ENCODE peak calls at places on chromosome 20, in ten cellular contexts. W is left ventricle myocardium inferior, G is HCT116, F is pancreas, M is fibroblast of pulmonary artery, S is heart right ventricle, T is bronchial epithelial cell, L is transverse colon, X is hepatocyte, I is AG09319. H is an unnamed sample.

GRCh38 chr20:63501818-63502670 is 3.2 kb upstream of the EEF1A2 start:
- DNase-seq in T (peak), W (peak), M (no peak), X (no peak), S (peak), L (no peak), G (no peak), I (no peak), F (peak), H (peak)

GRCh38 chr20:40849456-40849855 is 160.4 kb upstream of the MAFB start:
- DNase-seq in L (no peak), X (no peak), I (no peak), F (no peak), M (no peak), G (no peak), S (no peak), T (no peak), W (no peak), H (no peak)

GRCh38 chr20:33789109-33789857 is 21.9 kb upstream of the CHMP4B start:
- DNase-seq in M (peak), G (peak), F (peak), T (peak), W (no peak), S (peak), I (peak), X (peak), L (peak), H (peak)

GRCh38 chr20:24066075-24066700 is 77.6 kb upstream of the GGTLC1 start:
- DNase-seq in S (no peak), W (no peak), L (no peak), F (no peak), X (no peak), I (no peak), T (no peak), G (no peak), M (no peak), H (no peak)

GRCh38 chr20:41234546-41234945 is 83.0 kb downstream of the ZHX3 start:
- DNase-seq in G (no peak), I (no peak), T (no peak), S (peak), X (no peak), L (no peak), W (peak), F (no peak), M (no peak), H (no peak)

GRCh38 chr20:61560361-61560853 is 308.3 kb downstream of the CDH4 start:
- DNase-seq in M (no peak), S (no peak), W (no peak), X (peak), G (no peak), T (no peak), L (peak), I (no peak), F (peak), H (peak)

GRCh38 chr20:50911030-50911429 is 20.2 kb downstream of the ADNP start:
- DNase-seq in I (peak), L (no peak), G (no peak), S (no peak), T (no peak), X (no peak), W (no peak), M (no peak), F (no peak), H (peak)

GRCh38 chr20:4717816-4718215 is 3.9 kb upstream of the PRND start:
- DNase-seq in I (no peak), G (no peak), M (no peak), F (no peak), L (no peak), S (no peak), T (peak), W (no peak), X (no peak), H (no peak)

GRCh38 chr20:31594558-31595379 is 10.3 kb upstream of the ID1 start:
- DNase-seq in G (no peak), F (no peak), L (peak), I (no peak), W (peak), T (no peak), M (no peak), X (peak), S (peak), H (no peak)

GRCh38 chr20:25532971-25533391 is 52.4 kb downstream of the NINL start:
- DNase-seq in T (no peak), M (peak), G (no peak), W (no peak), S (no peak), L (no peak), I (no peak), X (no peak), F (no peak), H (no peak)

GRCh38 chr20:23123886-23124285 is 37.8 kb upstream of the CD93 start:
- DNase-seq in S (no peak), T (peak), G (no peak), W (no peak), X (no peak), M (no peak), I (no peak), F (no peak), L (no peak), H (no peak)

GRCh38 chr20:63035284-63036185 is 28.8 kb upstream of the BHLHE23 start:
- DNase-seq in I (no peak), X (no peak), S (no peak), L (no peak), T (no peak), F (no peak), G (no peak), M (no peak), W (peak), H (no peak)

GRCh38 chr20:48766205-48766604 is 61.6 kb downstream of the PREX1 start:
- DNase-seq in L (no peak), M (no peak), T (no peak), F (no peak), G (no peak), S (no peak), X (no peak), I (no peak), W (no peak), H (no peak)

GRCh38 chr20:62878244-62879030 is 16.8 kb upstream of the TCFL5 start:
- DNase-seq in T (no peak), X (no peak), L (no peak), W (no peak), I (no peak), S (no peak), F (no peak), G (no peak), M (no peak), H (no peak)

GRCh38 chr20:3446779-3447178 is 24.0 kb upstream of the ATRN start:
- DNase-seq in G (peak), S (no peak), I (no peak), M (no peak), X (no peak), L (no peak), T (peak), W (no peak), F (no peak), H (no peak)

GRCh38 chr20:36579996-36580545 is 6.7 kb downstream of the TGIF2 start:
- DNase-seq in S (no peak), M (peak), L (no peak), G (no peak), X (peak), F (no peak), I (no peak), T (no peak), W (no peak), H (peak)

GRCh38 chr20:57653546-57653900 is 33.3 kb upstream of the ZBP1 start:
- DNase-seq in G (no peak), L (no peak), X (peak), F (no peak), M (no peak), I (no peak), W (no peak), T (no peak), S (peak), H (no peak)

GRCh38 chr20:54200487-54201267 is 7.2 kb upstream of the PFDN4 start:
- DNase-seq in M (no peak), G (no peak), F (no peak), L (peak), X (no peak), W (no peak), S (no peak), I (no peak), T (peak), H (no peak)

GRCh38 chr20:13995841-13996240 is 525 bp downstream of the MACROD2 start:
- DNase-seq in X (peak), M (no peak), L (peak), F (peak), I (no peak), W (peak), T (no peak), S (peak), G (no peak), H (no peak)

GRCh38 chr20:12173333-12173732 is 255.6 kb downstream of the BTBD3 start:
- DNase-seq in L (no peak), G (no peak), T (no peak), W (no peak), M (no peak), F (no peak), S (no peak), X (no peak), I (no peak), H (no peak)

GRCh38 chr20:47348539-47349142 is 7.9 kb downstream of the ZMYND8 start:
- DNase-seq in I (no peak), L (no peak), X (no peak), F (no peak), T (no peak), S (no peak), W (no peak), M (peak), G (no peak), H (no peak)

GRCh38 chr20:542777-543368 is 717 bp downstream of the CSNK2A1 start:
- DNase-seq in L (peak), T (no peak), G (no peak), I (no peak), W (no peak), M (no peak), X (peak), S (no peak), F (peak), H (no peak)

GRCh38 chr20:45971425-45971674 is 653 bp downstream of the ZNF335 start:
- DNase-seq in X (no peak), M (no peak), F (no peak), W (peak), S (no peak), L (no peak), I (no peak), G (no peak), T (no peak), H (no peak)
- TF ChIP-seq CTCF in X (no peak), M (no peak), F (no peak), W (no peak), S (no peak), L (no peak), I (no peak), G (no peak), T (no peak), H (no peak)

GRCh38 chr20:58838174-58838573 is 12.5 kb downstream of the GNAS-AS1 start:
- DNase-seq in L (no peak), W (no peak), F (no peak), G (no peak), M (no peak), I (no peak), T (no peak), S (no peak), X (no peak), H (no peak)
- TF ChIP-seq CTCF in L (no peak), W (no peak), F (no peak), G (no peak), M (no peak), I (no peak), T (no peak), S (no peak), X (no peak), H (no peak)

DNA sequence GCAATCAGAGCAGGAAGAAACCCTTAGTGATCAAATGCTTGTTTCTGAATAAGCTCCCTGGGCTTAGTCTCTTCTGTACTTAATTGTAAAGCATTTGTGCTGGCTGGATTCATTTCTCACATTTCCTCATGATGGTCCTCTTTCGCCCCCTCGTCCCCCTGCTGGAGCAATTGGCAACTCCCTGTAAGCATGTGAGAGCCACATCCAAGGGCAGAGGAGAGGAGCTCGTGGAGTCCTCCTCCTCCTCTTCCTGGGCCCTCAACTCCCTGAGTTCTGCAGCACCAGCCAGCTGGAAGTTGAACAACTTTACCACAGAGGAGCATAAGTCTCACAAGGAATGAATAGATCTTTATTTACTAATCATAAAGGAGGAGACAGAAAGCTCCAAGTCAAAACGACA is 12.6 kb downstream of the ANKEF1 start:
- DNase-seq in L (no peak), S (no peak), F (no peak), G (no peak), I (no peak), W (no peak), T (no peak), M (peak), X (no peak), H (no peak)
- TF ChIP-seq CTCF in L (no peak), S (no peak), F (no peak), G (peak), I (peak), W (no peak), T (peak), M (peak), X (peak), H (no peak)

DNA sequence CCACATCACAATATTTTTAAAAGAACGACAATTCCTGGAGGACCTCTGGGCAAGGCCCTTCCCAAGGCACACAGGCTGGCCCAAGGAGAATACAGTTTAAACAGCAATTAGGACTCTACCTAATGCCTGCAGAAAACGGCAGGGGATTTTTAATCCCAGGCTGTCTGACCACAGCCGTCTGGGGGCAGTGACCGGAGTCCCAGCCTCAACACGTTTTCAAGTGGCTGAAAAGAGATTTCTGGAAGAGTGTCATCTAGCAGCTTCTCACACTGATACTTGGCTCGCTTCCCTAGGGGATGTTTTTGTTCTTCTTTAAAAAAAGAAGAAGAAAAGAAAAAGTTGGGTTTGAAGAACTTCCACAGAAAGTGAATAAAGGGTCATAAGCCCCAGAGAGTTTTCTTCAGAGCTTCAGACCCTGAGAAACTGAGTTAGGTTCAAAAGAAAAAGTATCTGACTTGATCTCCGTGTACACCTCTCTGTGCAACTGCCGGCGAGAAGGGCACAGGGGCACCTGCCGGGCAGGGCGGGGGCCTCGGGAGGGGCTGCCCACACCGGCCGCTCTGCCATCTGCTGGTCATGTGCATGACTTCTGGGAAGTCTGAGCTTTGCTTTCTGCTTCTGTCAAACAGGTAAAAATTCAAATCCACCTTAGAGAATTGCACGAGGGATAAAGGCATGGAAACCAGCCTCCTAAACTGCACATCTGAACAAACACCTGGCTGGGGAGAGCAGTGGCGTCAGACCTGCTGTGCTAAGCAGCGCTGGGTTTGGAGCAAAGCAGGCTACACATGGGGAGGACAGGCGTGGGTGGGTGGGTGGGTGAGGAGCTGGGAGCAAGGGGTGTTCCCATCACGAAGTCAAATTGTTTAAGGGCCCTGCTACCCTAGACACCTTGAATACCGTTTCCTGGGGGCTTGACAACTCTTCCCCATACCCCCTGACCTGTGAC is 33.0 kb downstream of the RRBP1 start:
- DNase-seq in G (no peak), S (no peak), W (no peak), I (no peak), M (no peak), F (peak), L (peak), X (no peak), T (no peak), H (no peak)
- TF ChIP-seq CTCF in G (peak), S (peak), W (peak), I (peak), M (peak), F (peak), L (peak), X (peak), T (peak), H (peak)

DNA sequence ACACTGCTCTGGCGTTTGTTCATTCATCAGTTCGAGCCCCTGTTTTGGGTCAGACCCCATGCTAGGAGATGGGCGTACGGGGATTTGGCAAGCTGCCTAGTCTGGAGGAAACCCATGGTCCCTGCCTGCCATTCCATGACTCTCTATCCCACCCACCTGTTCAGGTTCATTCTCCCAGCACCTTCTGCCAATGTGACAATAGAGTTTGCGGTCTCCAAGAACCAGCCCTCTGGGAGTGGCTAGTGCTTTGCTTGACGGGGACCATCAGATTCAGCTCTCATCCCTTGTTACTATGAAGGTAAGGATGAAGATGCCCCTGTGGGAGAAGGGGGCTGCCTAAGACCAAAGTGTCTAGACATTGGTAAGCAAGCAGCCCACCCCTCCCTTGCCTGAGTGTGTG is 345.0 kb downstream of the PTPRT start:
- DNase-seq in F (no peak), W (no peak), S (no peak), X (no peak), I (no peak), L (no peak), G (no peak), M (no peak), T (no peak), H (no peak)
- TF ChIP-seq CTCF in F (no peak), W (no peak), S (no peak), X (no peak), I (no peak), L (no peak), G (no peak), M (no peak), T (no peak), H (no peak)

GRCh38 chr20:34988176-34988540 is 32.5 kb downstream of the MYH7B start:
- DNase-seq in X (no peak), M (peak), W (no peak), I (no peak), T (no peak), S (no peak), F (no peak), G (no peak), L (no peak), H (peak)
- TF ChIP-seq CTCF in X (no peak), M (no peak), W (no peak), I (no peak), T (no peak), S (no peak), F (no peak), G (no peak), L (no peak), H (no peak)

GRCh38 chr20:6074784-6075183 is 20.9 kb upstream of the LRRN4 start:
- DNase-seq in X (no peak), F (no peak), M (no peak), S (no peak), T (no peak), I (no peak), W (no peak), L (no peak), G (no peak), H (no peak)

GRCh38 chr20:6071162-6071695 is 17.4 kb upstream of the LRRN4 start:
- DNase-seq in X (no peak), L (no peak), W (no peak), G (no peak), F (no peak), I (no peak), T (no peak), M (no peak), S (no peak), H (no peak)

GRCh38 chr20:6069669-6070068 is 15.8 kb upstream of the LRRN4 start:
- DNase-seq in I (no peak), T (no peak), F (no peak), M (no peak), S (no peak), G (no peak), L (no peak), W (no peak), X (no peak), H (no peak)

GRCh38 chr20:6075428-6076219 is 21.8 kb upstream of the LRRN4 start:
- DNase-seq in X (peak), S (peak), G (no peak), W (peak), M (peak), T (no peak), L (no peak), I (no peak), F (no peak), H (no peak)

GRCh38 chr20:6074145-6074561 is 20.3 kb upstream of the LRRN4 start:
- DNase-seq in G (no peak), F (no peak), L (no peak), S (peak), X (peak), W (no peak), I (no peak), M (peak), T (no peak), H (peak)
- TF ChIP-seq CTCF in G (no peak), F (no peak), L (peak), S (peak), X (peak), W (peak), I (peak), M (peak), T (peak), H (peak)

GRCh38 chr20:58892932-58893224 is 40.4 kb downstream of the GNAS start:
- DNase-seq in G (no peak), I (no peak), X (no peak), T (no peak), L (no peak), M (no peak), W (no peak), S (no peak), F (no peak), H (no peak)

GRCh38 chr20:58891686-58892125 is 39.2 kb downstream of the GNAS start:
- DNase-seq in I (no peak), T (no peak), F (peak), W (peak), X (peak), L (peak), S (no peak), M (peak), G (no peak), H (peak)

GRCh38 chr20:58891076-58891685 is 38.7 kb downstream of the GNAS start:
- DNase-seq in T (no peak), S (peak), W (peak), L (peak), I (peak), M (peak), G (no peak), F (peak), X (peak), H (peak)

GRCh38 chr20:58893355-58894151 is 41.0 kb downstream of the GNAS start:
- DNase-seq in I (no peak), S (no peak), G (no peak), M (no peak), F (no peak), W (no peak), T (peak), X (no peak), L (no peak), H (no peak)

GRCh38 chr20:58892126-58892931 is 39.8 kb downstream of the GNAS start:
- DNase-seq in W (peak), F (peak), X (peak), S (peak), G (no peak), I (no peak), L (peak), T (peak), M (peak), H (peak)
- TF ChIP-seq CTCF in W (no peak), F (no peak), X (peak), S (no peak), G (no peak), I (peak), L (no peak), T (peak), M (no peak), H (peak)

GRCh38 chr20:52926505-52926904 is 45.7 kb upstream of the TSHZ2 start:
- DNase-seq in F (no peak), W (no peak), L (no peak), I (no peak), T (peak), G (no peak), X (no peak), S (no peak), M (no peak), H (no peak)

GRCh38 chr20:52921300-52921699 is 50.9 kb upstream of the TSHZ2 start:
- DNase-seq in S (no peak), F (no peak), X (no peak), L (no peak), G (no peak), W (no peak), I (no peak), T (no peak), M (no peak), H (no peak)

GRCh38 chr20:52923123-52923543 is 49.0 kb upstream of the TSHZ2 start:
- DNase-seq in T (peak), M (peak), F (no peak), L (no peak), I (peak), X (peak), G (no peak), S (no peak), W (no peak), H (peak)

GRCh38 chr20:52924411-52925271 is 47.5 kb upstream of the TSHZ2 start:
- DNase-seq in S (no peak), L (no peak), T (peak), M (no peak), X (no peak), F (no peak), I (no peak), G (no peak), W (no peak), H (no peak)
- TF ChIP-seq CTCF in S (no peak), L (no peak), T (no peak), M (no peak), X (no peak), F (no peak), I (no peak), G (no peak), W (no peak), H (no peak)

GRCh38 chr20:42949865-42950264 is 239.8 kb downstream of the PTPRT start:
- DNase-seq in W (no peak), T (no peak), X (peak), L (no peak), G (no peak), I (no peak), M (no peak), F (no peak), S (no peak), H (no peak)
- TF ChIP-seq CTCF in W (no peak), T (no peak), X (no peak), L (no peak), G (no peak), I (no peak), M (no peak), F (peak), S (no peak), H (no peak)

H was measured in HFFc6.